ENCODE peak calls at places on chromosomes 6 and 20, in eight cellular contexts. G is endothelial cell, Q is PC-3, H is ovary, Y is AG10803, R is coronary artery, D is GM13976, Z is heart left ventricle. L is an unnamed sample.

GRCh38 chr20:45269754-45270270 is 15.4 kb upstream of the SLPI start:
- DNase-seq in H (no peak), R (no peak), Q (no peak), G (no peak), Y (no peak), D (no peak), Z (no peak), L (no peak)

GRCh38 chr20:43096471-43096870 is 93.2 kb downstream of the PTPRT start:
- DNase-seq in R (no peak), Q (no peak), G (no peak), Y (no peak), Z (no peak), D (no peak), H (no peak), L (no peak)

GRCh38 chr20:51801220-51801991 is 915 bp downstream of the SALL4 start:
- DNase-seq in G (peak; percentile 55), Y (no peak), H (no peak), R (no peak), Q (no peak), Z (no peak), D (peak; percentile 37), L (no peak)

GRCh38 chr6:149454405-149454848 is 30.4 kb downstream of the ZC3H12D start:
- DNase-seq in Z (peak; percentile 97), Y (peak; percentile 95), R (peak; percentile 98), H (peak; percentile 98), G (no peak), Q (peak; percentile 74), D (no peak), L (no peak)

GRCh38 chr6:162371133-162371532 is 356.4 kb downstream of the PRKN start:
- DNase-seq in Y (no peak), R (no peak), H (no peak), D (no peak), Q (no peak), Z (no peak), G (no peak), L (no peak)

GRCh38 chr6:45721665-45722064 is 294.0 kb downstream of the CLIC5 start:
- DNase-seq in H (no peak), R (no peak), Z (no peak), D (no peak), Q (no peak), G (no peak), Y (no peak), L (no peak)

GRCh38 chr6:118372413-118372812 is 175.7 kb upstream of the PLN start:
- DNase-seq in Z (no peak), G (no peak), H (no peak), R (no peak), Y (peak; percentile 16), D (no peak), Q (no peak), L (no peak)

GRCh38 chr20:16397053-16397452 is 176.2 kb downstream of the KIF16B start:
- DNase-seq in Q (no peak), Y (peak; percentile 54), G (no peak), Z (peak; percentile 58), R (peak; percentile 86), D (no peak), H (peak; percentile 92), L (no peak)

GRCh38 chr20:49887251-49887827 is 28.0 kb downstream of the SPATA2 start:
- DNase-seq in Y (peak; percentile 20), R (no peak), Q (no peak), Z (peak; percentile 37), H (no peak), G (no peak), D (no peak), L (peak; percentile 9)

GRCh38 chr6:44472250-44472945 is 84.9 kb downstream of the CDC5L start:
- DNase-seq in G (peak; percentile 21), Y (no peak), R (peak; percentile 65), Z (no peak), D (no peak), H (no peak), Q (no peak), L (no peak)

GRCh38 chr6:109104512-109104911 is 9.2 kb downstream of the CEP57L1 start:
- DNase-seq in Z (no peak), R (no peak), Y (no peak), Q (no peak), G (no peak), H (no peak), D (no peak), L (no peak)

GRCh38 chr20:32681175-32682084 is 7.7 kb upstream of the C20orf203 start:
- DNase-seq in Z (no peak), G (peak; percentile 49), D (no peak), H (no peak), Y (no peak), Q (peak; percentile 84), R (no peak), L (no peak)

GRCh38 chr6:106163966-106164877 is 78.1 kb downstream of the PRDM1 start:
- DNase-seq in D (peak; percentile 64), R (no peak), Z (no peak), Y (peak; percentile 90), H (no peak), G (no peak), Q (no peak), L (peak; percentile 84)

GRCh38 chr20:37911838-37912273 is 8.9 kb downstream of the VSTM2L start:
- DNase-seq in D (peak; percentile 65), Z (no peak), R (no peak), Y (peak; percentile 63), Q (peak; percentile 25), H (no peak), G (no peak), L (no peak)

DNA sequence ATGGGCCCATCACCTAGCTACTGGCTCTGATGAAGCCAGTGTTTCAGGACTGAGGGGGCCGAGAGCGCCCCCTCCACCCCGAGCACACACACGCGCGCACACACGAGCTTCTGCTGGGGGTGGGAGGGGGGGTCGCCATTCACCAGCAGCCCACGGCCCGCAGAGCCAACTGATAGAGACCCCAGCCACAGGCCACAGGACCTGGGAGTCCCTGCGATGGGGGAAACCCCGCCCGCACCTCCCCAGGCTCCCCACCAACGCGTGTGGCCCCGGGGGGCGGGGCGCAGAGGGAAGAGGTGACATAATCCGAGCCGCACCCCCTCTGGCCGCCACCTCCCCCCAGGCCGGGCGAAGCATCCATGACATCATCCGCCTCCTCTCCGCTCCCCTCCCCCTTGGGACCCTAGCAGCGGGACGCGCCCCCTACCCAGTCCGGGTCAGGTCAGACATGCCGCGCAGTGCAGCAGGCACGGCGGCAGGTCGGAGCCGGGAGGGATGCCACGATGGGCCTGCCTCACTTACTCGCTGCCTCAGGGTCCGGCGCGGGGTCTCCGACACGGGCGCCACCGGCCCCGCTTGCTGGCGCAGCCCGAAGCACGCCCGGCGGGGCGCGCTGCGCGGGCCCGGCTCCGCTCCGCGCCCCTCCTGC is at the start of gene LZTS3:
- DNase-seq in Y (peak; percentile 42), R (peak; percentile 84), G (peak; percentile 56), Z (peak; percentile 81), Q (peak; percentile 35), D (peak; percentile 91), H (peak; percentile 87), L (peak; percentile 63)
- TF ChIP-seq CTCF in Y (no peak), R (no peak), G (no peak), Z (no peak), Q (no peak), D (no peak), H (no peak), L (no peak)

GRCh38 chr6:55449219-55449618 is 122.0 kb downstream of the GFRAL start:
- DNase-seq in Z (no peak), Q (peak; percentile 41), G (peak; percentile 9), R (no peak), H (no peak), D (no peak), Y (no peak), L (no peak)

GRCh38 chr6:55443238-55444134 is 116.2 kb downstream of the GFRAL start:
- DNase-seq in Y (no peak), H (no peak), Q (no peak), D (no peak), R (no peak), Z (no peak), G (no peak), L (no peak)

GRCh38 chr6:55448446-55448845 is 121.2 kb downstream of the GFRAL start:
- DNase-seq in Y (peak; percentile 26), G (no peak), R (no peak), H (no peak), Z (no peak), Q (no peak), D (no peak), L (no peak)

GRCh38 chr6:55450007-55450406 is 122.7 kb downstream of the GFRAL start:
- DNase-seq in Q (no peak), R (no peak), Z (no peak), Y (peak; percentile 4), D (no peak), G (no peak), H (no peak), L (no peak)

GRCh38 chr6:55445648-55446204 is 118.5 kb downstream of the GFRAL start:
- DNase-seq in Q (peak; percentile 58), H (no peak), D (no peak), G (peak; percentile 6), Y (peak; percentile 28), R (no peak), Z (no peak), L (no peak)
- TF ChIP-seq CTCF in Q (peak; percentile 80), H (no peak), D (no peak), G (peak; percentile 76), Y (peak; percentile 66), R (no peak), Z (peak; percentile 41), L (peak; percentile 24)

DNA sequence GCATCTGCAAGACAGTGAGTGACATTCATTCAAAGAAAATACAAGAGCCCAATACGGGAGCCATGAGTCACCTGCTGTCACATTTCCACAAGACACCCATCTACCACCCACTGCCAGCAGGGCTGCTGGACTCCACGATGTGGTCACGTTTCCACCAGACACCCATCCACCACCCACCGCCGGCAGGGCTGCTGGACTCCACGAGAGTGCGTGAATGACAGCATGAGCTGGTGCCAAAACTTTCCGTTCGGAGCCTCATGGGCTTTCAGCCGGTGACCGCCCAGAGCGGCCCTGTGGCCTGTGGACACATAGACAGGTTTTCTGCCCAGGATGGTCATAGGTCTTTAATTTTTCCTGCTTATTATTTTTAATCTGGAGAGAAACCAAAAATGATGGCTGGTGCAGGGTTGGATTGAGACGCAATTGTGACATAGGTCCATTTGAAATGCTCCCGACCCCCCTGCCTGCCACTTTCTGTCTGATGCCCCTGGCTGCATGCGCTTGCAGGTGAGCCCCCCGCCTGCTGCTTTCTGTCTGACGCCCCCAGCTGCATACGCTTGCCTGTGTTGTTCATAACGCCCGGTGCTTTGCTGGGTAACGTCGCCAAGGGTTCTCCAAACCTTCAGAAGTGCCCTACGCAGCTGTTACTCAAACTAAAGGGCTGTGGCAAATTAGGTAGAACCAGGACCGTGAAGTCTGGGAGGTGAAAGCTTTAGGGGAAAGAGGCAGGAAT is 59.1 kb upstream of the SMOC2 start:
- DNase-seq in Z (no peak), D (no peak), R (no peak), H (peak; percentile 9), Y (no peak), G (no peak), Q (no peak), L (no peak)
- TF ChIP-seq CTCF in Z (no peak), D (no peak), R (no peak), H (no peak), Y (no peak), G (no peak), Q (no peak), L (no peak)

DNA sequence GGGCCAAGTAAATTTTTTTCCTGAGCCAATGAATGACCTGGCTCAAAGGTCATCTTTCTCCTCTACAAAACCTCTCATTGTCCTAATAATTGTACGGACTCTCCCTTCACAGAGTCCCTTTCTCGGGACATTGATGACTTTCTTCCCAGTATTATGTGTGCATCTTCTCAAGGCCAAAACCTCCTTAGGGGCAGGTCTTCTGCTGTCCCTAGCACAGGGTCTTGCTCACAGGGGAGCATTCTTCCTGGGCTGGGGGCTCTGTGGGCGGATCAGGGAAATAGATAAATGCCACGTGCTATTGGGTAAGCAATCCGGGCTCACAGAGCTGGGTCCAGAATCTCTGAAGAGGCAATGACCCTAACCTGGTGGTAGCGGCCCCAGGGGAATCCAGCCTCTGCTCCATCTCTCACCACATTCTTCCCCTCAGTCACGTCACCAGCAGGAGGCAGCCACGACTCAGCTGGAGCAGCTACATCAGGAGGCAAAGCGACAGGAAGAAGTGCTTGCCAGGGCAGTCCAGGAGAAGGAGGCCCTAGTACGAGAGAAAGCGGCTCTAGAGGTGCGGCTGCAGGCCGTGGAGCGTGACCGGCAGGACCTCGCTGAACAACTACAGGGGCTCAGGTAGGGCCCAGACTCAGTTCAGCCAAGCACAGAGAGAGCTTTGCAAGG is 23.5 kb downstream of the CEP250 start:
- DNase-seq in G (peak; percentile 57), R (no peak), Z (no peak), H (no peak), Q (no peak), D (no peak), Y (no peak), L (no peak)
- TF ChIP-seq CTCF in G (no peak), R (no peak), Z (no peak), H (no peak), Q (peak; percentile 45), D (peak; percentile 23), Y (no peak), L (no peak)